ENCODE peak calls at places on chromosome 12, in five cellular contexts. One of them, this sample, is unnamed.

GRCh38 chr12:122123051-122123760 is 44.6 kb downstream of the MLXIP start:
- DNase-seq in NCI-H1092 treated with DMSO at 0.1 percent for 48 hours: peak; percentile 38
- DNase-seq in activated CD4-positive, alpha-beta T cell treated with anti-CD3 and anti-CD28 coated beads, Interleukin-2, amount 10 ng/mL, durations not matched to agents 7 days and 5 days: peak; percentile 82
- DNase-seq in activated naive CD4-positive, alpha-beta T cell treated with Interleukin-2 at 50 U/mL for 16 hours: peak; percentile 65
- DNase-seq in NCI-H1105 treated with DMSO at 0.1 percent for 48 hours: peak; percentile 49
- DNase-seq in this sample: peak; percentile 79

GRCh38 chr12:22672951-22673350 is 48.0 kb downstream of the ETNK1 start:
- DNase-seq in NCI-H1092 treated with DMSO at 0.1 percent for 48 hours: no peak
- DNase-seq in activated CD4-positive, alpha-beta T cell treated with anti-CD3 and anti-CD28 coated beads, Interleukin-2, amount 10 ng/mL, durations not matched to agents 7 days and 5 days: no peak
- DNase-seq in activated naive CD4-positive, alpha-beta T cell treated with Interleukin-2 at 50 U/mL for 16 hours: no peak
- DNase-seq in NCI-H1105 treated with DMSO at 0.1 percent for 48 hours: no peak
- DNase-seq in this sample: no peak

GRCh38 chr12:105322070-105322469 is 8.4 kb upstream of the C12orf75 start:
- DNase-seq in NCI-H1092 treated with DMSO at 0.1 percent for 48 hours: no peak
- DNase-seq in activated CD4-positive, alpha-beta T cell treated with anti-CD3 and anti-CD28 coated beads, Interleukin-2, amount 10 ng/mL, durations not matched to agents 7 days and 5 days: no peak
- DNase-seq in activated naive CD4-positive, alpha-beta T cell treated with Interleukin-2 at 50 U/mL for 16 hours: no peak
- DNase-seq in NCI-H1105 treated with DMSO at 0.1 percent for 48 hours: no peak
- DNase-seq in this sample: no peak

GRCh38 chr12:50353404-50353803 is 43.0 kb downstream of the FAM186A start:
- DNase-seq in NCI-H1092 treated with DMSO at 0.1 percent for 48 hours: no peak
- DNase-seq in activated CD4-positive, alpha-beta T cell treated with anti-CD3 and anti-CD28 coated beads, Interleukin-2, amount 10 ng/mL, durations not matched to agents 7 days and 5 days: no peak
- DNase-seq in activated naive CD4-positive, alpha-beta T cell treated with Interleukin-2 at 50 U/mL for 16 hours: no peak
- DNase-seq in NCI-H1105 treated with DMSO at 0.1 percent for 48 hours: no peak
- DNase-seq in this sample: no peak

GRCh38 chr12:129002447-129002846 is 149.2 kb downstream of the GLT1D1 start:
- DNase-seq in NCI-H1092 treated with DMSO at 0.1 percent for 48 hours: no peak
- DNase-seq in activated CD4-positive, alpha-beta T cell treated with anti-CD3 and anti-CD28 coated beads, Interleukin-2, amount 10 ng/mL, durations not matched to agents 7 days and 5 days: no peak
- DNase-seq in activated naive CD4-positive, alpha-beta T cell treated with Interleukin-2 at 50 U/mL for 16 hours: no peak
- DNase-seq in NCI-H1105 treated with DMSO at 0.1 percent for 48 hours: no peak
- DNase-seq in this sample: no peak

GRCh38 chr12:47078733-47079364 is 572 bp upstream of the PCED1B start:
- DNase-seq in NCI-H1092 treated with DMSO at 0.1 percent for 48 hours: peak; percentile 69
- DNase-seq in activated CD4-positive, alpha-beta T cell treated with anti-CD3 and anti-CD28 coated beads, Interleukin-2, amount 10 ng/mL, durations not matched to agents 7 days and 5 days: peak; percentile 49
- DNase-seq in activated naive CD4-positive, alpha-beta T cell treated with Interleukin-2 at 50 U/mL for 16 hours: peak; percentile 31
- DNase-seq in NCI-H1105 treated with DMSO at 0.1 percent for 48 hours: peak; percentile 40
- DNase-seq in this sample: peak; percentile 57

GRCh38 chr12:66282244-66282643 is 20.0 kb upstream of the HELB start:
- DNase-seq in NCI-H1092 treated with DMSO at 0.1 percent for 48 hours: no peak
- DNase-seq in activated CD4-positive, alpha-beta T cell treated with anti-CD3 and anti-CD28 coated beads, Interleukin-2, amount 10 ng/mL, durations not matched to agents 7 days and 5 days: no peak
- DNase-seq in activated naive CD4-positive, alpha-beta T cell treated with Interleukin-2 at 50 U/mL for 16 hours: no peak
- DNase-seq in NCI-H1105 treated with DMSO at 0.1 percent for 48 hours: no peak
- DNase-seq in this sample: no peak

GRCh38 chr12:104733717-104734175 is 224.3 kb downstream of the SLC41A2 start:
- DNase-seq in NCI-H1092 treated with DMSO at 0.1 percent for 48 hours: peak; percentile 12
- DNase-seq in activated CD4-positive, alpha-beta T cell treated with anti-CD3 and anti-CD28 coated beads, Interleukin-2, amount 10 ng/mL, durations not matched to agents 7 days and 5 days: peak; percentile 37
- DNase-seq in activated naive CD4-positive, alpha-beta T cell treated with Interleukin-2 at 50 U/mL for 16 hours: peak; percentile 26
- DNase-seq in NCI-H1105 treated with DMSO at 0.1 percent for 48 hours: no peak
- DNase-seq in this sample: peak; percentile 58

GRCh38 chr12:109115758-109116610 is at the start of gene ACACB:
- DNase-seq in NCI-H1092 treated with DMSO at 0.1 percent for 48 hours: no peak
- DNase-seq in activated CD4-positive, alpha-beta T cell treated with anti-CD3 and anti-CD28 coated beads, Interleukin-2, amount 10 ng/mL, durations not matched to agents 7 days and 5 days: no peak
- DNase-seq in activated naive CD4-positive, alpha-beta T cell treated with Interleukin-2 at 50 U/mL for 16 hours: no peak
- DNase-seq in NCI-H1105 treated with DMSO at 0.1 percent for 48 hours: peak; percentile 21
- DNase-seq in this sample: no peak

GRCh38 chr12:117158911-117159310 is 31.4 kb downstream of the FBXO21 start:
- DNase-seq in NCI-H1092 treated with DMSO at 0.1 percent for 48 hours: no peak
- DNase-seq in activated CD4-positive, alpha-beta T cell treated with anti-CD3 and anti-CD28 coated beads, Interleukin-2, amount 10 ng/mL, durations not matched to agents 7 days and 5 days: no peak
- DNase-seq in activated naive CD4-positive, alpha-beta T cell treated with Interleukin-2 at 50 U/mL for 16 hours: no peak
- DNase-seq in NCI-H1105 treated with DMSO at 0.1 percent for 48 hours: no peak
- DNase-seq in this sample: no peak

GRCh38 chr12:118840399-118840798 is 140.9 kb upstream of the SRRM4 start:
- DNase-seq in NCI-H1092 treated with DMSO at 0.1 percent for 48 hours: no peak
- DNase-seq in activated CD4-positive, alpha-beta T cell treated with anti-CD3 and anti-CD28 coated beads, Interleukin-2, amount 10 ng/mL, durations not matched to agents 7 days and 5 days: no peak
- DNase-seq in activated naive CD4-positive, alpha-beta T cell treated with Interleukin-2 at 50 U/mL for 16 hours: no peak
- DNase-seq in NCI-H1105 treated with DMSO at 0.1 percent for 48 hours: peak; percentile 22
- DNase-seq in this sample: no peak

GRCh38 chr12:10705655-10706054 is 17.5 kb downstream of the YBX3 start:
- DNase-seq in NCI-H1092 treated with DMSO at 0.1 percent for 48 hours: no peak
- DNase-seq in activated CD4-positive, alpha-beta T cell treated with anti-CD3 and anti-CD28 coated beads, Interleukin-2, amount 10 ng/mL, durations not matched to agents 7 days and 5 days: no peak
- DNase-seq in activated naive CD4-positive, alpha-beta T cell treated with Interleukin-2 at 50 U/mL for 16 hours: no peak
- DNase-seq in NCI-H1105 treated with DMSO at 0.1 percent for 48 hours: no peak
- DNase-seq in this sample: no peak

GRCh38 chr12:72570601-72571000 is 298.4 kb downstream of the TRHDE start:
- DNase-seq in NCI-H1092 treated with DMSO at 0.1 percent for 48 hours: no peak
- DNase-seq in activated CD4-positive, alpha-beta T cell treated with anti-CD3 and anti-CD28 coated beads, Interleukin-2, amount 10 ng/mL, durations not matched to agents 7 days and 5 days: no peak
- DNase-seq in activated naive CD4-positive, alpha-beta T cell treated with Interleukin-2 at 50 U/mL for 16 hours: no peak
- DNase-seq in NCI-H1105 treated with DMSO at 0.1 percent for 48 hours: no peak
- DNase-seq in this sample: no peak